ENCODE peak calls at places on chromosomes 7 and 10, in nine cellular contexts. F is heart right ventricle; L is heart left ventricle; B is uterus; O is cardiac fibroblast; W is CD8-positive, alpha-beta T cell; G is pancreas; Y is colonic mucosa; M is fibroblast of lung. U is an unnamed sample.

GRCh38 chr7:114502454-114503254 is 88.0 kb downstream of the FOXP2 start:
- DNase-seq in F (no peak), L (no peak), B (no peak), O (peak), W (no peak), G (no peak), Y (peak), M (peak), U (no peak)

GRCh38 chr10:80599424-80599847 is 61.7 kb downstream of the SH2D4B start:
- DNase-seq in F (peak), L (peak), B (no peak), O (peak), W (peak), G (no peak), Y (peak), M (peak), U (no peak)

GRCh38 chr7:67450171-67450570 is 453.5 kb downstream of the TYW1 start:
- DNase-seq in F (no peak), L (no peak), B (no peak), O (no peak), W (no peak), G (no peak), Y (no peak), M (no peak), U (no peak)

GRCh38 chr10:86795353-86795752 is 38.9 kb downstream of the BMPR1A start:
- DNase-seq in F (no peak), L (no peak), B (no peak), O (peak), W (no peak), G (no peak), Y (no peak), M (peak), U (no peak)

GRCh38 chr10:92575961-92576360 is 2.1 kb upstream of the IDE start:
- DNase-seq in F (no peak), L (no peak), B (no peak), O (no peak), W (no peak), G (no peak), Y (no peak), M (no peak), U (no peak)

GRCh38 chr7:139871276-139871675 is 42.2 kb downstream of the TBXAS1 start:
- DNase-seq in F (no peak), L (no peak), B (no peak), O (peak), W (no peak), G (no peak), Y (no peak), M (peak), U (no peak)

GRCh38 chr10:35420827-35421552 is 84.7 kb downstream of the CCNY start:
- DNase-seq in F (no peak), L (no peak), B (no peak), O (no peak), W (no peak), G (no peak), Y (no peak), M (no peak), U (no peak)

GRCh38 chr7:2001601-2002442 is 230.9 kb downstream of the MAD1L1 start:
- DNase-seq in F (no peak), L (no peak), B (no peak), O (no peak), W (no peak), G (peak), Y (no peak), M (no peak), U (no peak)

GRCh38 chr10:124678566-124679240 is 65.5 kb downstream of the FAM53B start:
- DNase-seq in F (no peak), L (no peak), B (no peak), O (no peak), W (peak), G (peak), Y (no peak), M (no peak), U (no peak)

GRCh38 chr7:30027915-30028748 is at the start of gene PLEKHA8:
- DNase-seq in F (peak), L (peak), B (peak), O (peak), W (peak), G (peak), Y (peak), M (peak), U (no peak)

GRCh38 chr7:151349507-151349853 is 7.9 kb downstream of the NUB1 start:
- DNase-seq in F (no peak), L (no peak), B (no peak), O (no peak), W (no peak), G (no peak), Y (peak), M (no peak), U (no peak)

GRCh38 chr10:71952745-71953144 is 11.4 kb upstream of the CHST3 start:
- DNase-seq in F (no peak), L (no peak), B (no peak), O (no peak), W (no peak), G (no peak), Y (no peak), M (no peak), U (no peak)

GRCh38 chr7:122310119-122311021 is 5.8 kb upstream of the FEZF1 start:
- DNase-seq in F (no peak), L (no peak), B (no peak), O (peak), W (no peak), G (no peak), Y (no peak), M (no peak), U (no peak)
- H3K4me3 ChIP-seq in F (peak), L (peak), B (peak), O (peak), W (no peak), G (no peak), Y (peak), M (peak), U (peak)

DNA sequence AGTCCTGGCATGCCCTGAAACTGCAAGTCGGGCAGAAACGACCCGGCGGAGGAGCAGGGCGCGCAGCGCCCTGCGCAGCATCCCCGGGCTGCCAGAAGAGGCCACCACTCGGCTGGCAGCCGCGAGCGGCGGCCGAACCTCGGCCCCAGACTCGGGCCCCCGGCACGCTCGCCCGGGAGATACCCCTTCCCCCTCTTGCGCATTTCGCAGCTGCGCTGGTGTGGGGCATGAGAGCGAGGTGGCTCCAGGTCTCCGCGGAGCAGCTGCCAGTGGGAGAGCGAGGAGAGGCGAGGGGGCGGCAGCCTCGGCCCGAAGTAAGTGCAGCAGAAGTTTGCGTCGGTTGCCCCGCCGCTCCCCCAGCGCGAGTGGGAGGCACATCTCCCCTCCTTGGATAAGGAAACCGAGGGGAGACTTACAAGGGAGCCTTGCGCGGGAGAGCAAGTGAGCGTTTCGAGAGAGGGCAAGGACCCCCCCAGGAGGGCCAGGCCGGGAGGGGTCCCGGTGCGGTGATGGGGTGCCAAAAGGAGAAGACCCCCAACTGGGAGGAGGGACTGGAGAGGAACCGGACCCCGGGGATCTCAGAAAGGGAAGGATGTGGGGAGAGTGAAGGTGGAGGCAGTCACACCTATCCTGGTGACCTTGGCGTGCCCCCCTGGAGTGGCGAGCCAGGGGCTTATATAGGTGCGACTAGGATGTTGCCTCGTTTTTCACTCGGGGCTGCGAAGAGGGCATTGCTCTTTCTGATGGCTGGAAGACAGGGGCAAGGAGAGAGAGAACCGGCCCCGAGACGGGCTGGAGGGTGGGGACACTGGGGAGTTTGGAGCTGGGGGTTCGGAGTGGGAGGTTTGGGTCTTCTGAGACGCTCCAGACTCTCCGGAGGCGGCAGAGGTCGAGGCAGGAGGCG is 256.3 kb downstream of the OTUD1 start:
- DNase-seq in F (no peak), L (no peak), B (no peak), O (no peak), W (no peak), G (no peak), Y (no peak), M (no peak), U (no peak)
- TF ChIP-seq CTCF in F (no peak), L (no peak), B (no peak), O (no peak), W (no peak), G (no peak), Y (no peak), M (no peak), U (no peak)

GRCh38 chr7:50822110-50822509 is 39.4 kb upstream of the GRB10 start:
- DNase-seq in F (no peak), L (no peak), B (no peak), O (no peak), W (no peak), G (no peak), Y (no peak), M (no peak), U (no peak)

GRCh38 chr7:50821457-50821977 is 38.8 kb upstream of the GRB10 start:
- DNase-seq in F (no peak), L (no peak), B (no peak), O (peak), W (no peak), G (no peak), Y (no peak), M (no peak), U (no peak)

GRCh38 chr7:50817561-50817960 is 34.9 kb upstream of the GRB10 start:
- DNase-seq in F (no peak), L (no peak), B (no peak), O (no peak), W (no peak), G (no peak), Y (no peak), M (no peak), U (no peak)

GRCh38 chr7:50815138-50815537 is 32.4 kb upstream of the GRB10 start:
- DNase-seq in F (no peak), L (no peak), B (no peak), O (no peak), W (no peak), G (no peak), Y (no peak), M (no peak), U (no peak)

GRCh38 chr7:50818324-50818723 is 35.6 kb upstream of the GRB10 start:
- DNase-seq in F (no peak), L (no peak), B (no peak), O (no peak), W (no peak), G (no peak), Y (no peak), M (no peak), U (no peak)
- H3K4me3 ChIP-seq in F (no peak), L (no peak), B (no peak), O (no peak), W (no peak), G (no peak), Y (no peak), M (no peak), U (no peak)

DNA sequence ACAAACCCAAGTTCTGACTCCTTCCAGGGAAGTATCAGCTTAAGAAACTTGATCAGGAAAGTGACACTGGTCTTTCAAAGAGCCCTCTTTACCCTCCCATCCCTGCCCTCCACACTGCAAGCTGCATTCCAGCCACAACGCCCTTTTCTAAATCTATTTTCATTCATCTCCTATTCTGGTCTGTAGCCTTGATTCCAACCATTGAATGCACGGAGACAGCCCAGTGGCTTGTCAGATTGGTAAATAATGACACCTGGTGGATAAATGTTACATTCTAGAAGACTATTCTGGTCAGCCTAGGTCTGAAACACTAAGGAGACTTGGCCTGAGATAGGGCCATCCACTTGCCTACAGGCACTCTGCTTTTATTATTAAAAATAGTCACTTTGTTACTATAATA is 20.9 kb downstream of the MORN4 start:
- DNase-seq in F (peak), L (no peak), B (no peak), O (peak), W (no peak), G (no peak), Y (no peak), M (peak), U (no peak)
- TF ChIP-seq CTCF in F (peak), L (peak), B (peak), O (peak), W (no peak), G (no peak), Y (no peak), M (peak), U (peak)

DNA sequence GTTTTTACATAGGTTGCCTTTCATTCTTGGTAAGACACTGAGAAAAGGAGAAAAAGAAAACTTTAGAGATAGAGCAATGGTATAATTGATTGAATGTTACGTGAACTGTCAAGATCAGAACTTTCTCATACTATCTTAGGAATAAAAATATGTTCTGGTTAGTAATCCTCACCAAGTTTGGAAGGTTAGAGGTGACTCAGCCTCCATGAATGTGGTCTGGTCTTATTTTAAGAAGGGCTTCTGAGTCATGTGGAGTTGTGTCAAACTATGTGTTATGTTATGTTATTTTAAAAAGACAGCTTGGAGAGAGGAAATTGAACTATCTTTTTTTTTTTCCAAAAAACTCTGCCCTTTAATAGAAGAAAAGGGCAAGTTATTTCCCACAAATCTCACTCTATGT is 458.6 kb upstream of the KLF6 start:
- DNase-seq in F (peak), L (peak), B (no peak), O (peak), W (no peak), G (no peak), Y (no peak), M (peak), U (peak)
- H3K4me3 ChIP-seq in F (peak), L (peak), B (peak), O (peak), W (no peak), G (no peak), Y (no peak), M (peak), U (no peak)